ENCODE peak calls at places on chromosomes 5 and 9, in nine cellular contexts. E is neural progenitor cell; O is ovary; M is aorta; N is tibial nerve; B is lung; Y is effector memory CD4-positive, alpha-beta T cell; S is psoas muscle; D is A673. G is an unnamed sample.

GRCh38 chr9:6415266-6415665 is 2.3 kb downstream of the UHRF2 start:
- DNase-seq in N (no peak), Y (no peak), B (no peak), S (no peak), D (no peak), O (no peak), E (no peak), M (no peak), G (no peak)

GRCh38 chr5:129440424-129440823 is 19.7 kb upstream of the ADAMTS19 start:
- DNase-seq in D (no peak), S (no peak), B (no peak), O (no peak), E (no peak), M (no peak), Y (no peak), N (no peak), G (peak; percentile 64)

GRCh38 chr9:99109522-99109921 is 4.6 kb downstream of the TGFBR1 start:
- DNase-seq in D (no peak), M (no peak), Y (no peak), O (no peak), E (no peak), S (no peak), N (no peak), B (no peak), G (peak; percentile 56)

GRCh38 chr9:124024107-124024506 is 12.5 kb downstream of the LHX2 start:
- DNase-seq in S (no peak), N (no peak), E (no peak), Y (no peak), M (no peak), O (no peak), B (no peak), D (no peak), G (no peak)

GRCh38 chr5:138748630-138749081 is 4.6 kb upstream of the CTNNA1 start:
- DNase-seq in M (no peak), D (no peak), N (peak; percentile 30), B (no peak), E (no peak), Y (no peak), S (peak; percentile 44), O (no peak), G (no peak)

GRCh38 chr5:135747824-135748223 is 86.6 kb upstream of the SLC25A48 start:
- DNase-seq in D (no peak), N (no peak), M (no peak), O (no peak), E (no peak), Y (no peak), S (no peak), B (no peak), G (no peak)

GRCh38 chr9:126169736-126170135 is 156.9 kb upstream of the MVB12B start:
- DNase-seq in M (no peak), E (no peak), B (peak; percentile 22), N (no peak), S (no peak), O (no peak), Y (no peak), D (no peak), G (no peak)

GRCh38 chr5:40909233-40909632 is at the start of gene C7:
- DNase-seq in N (no peak), O (no peak), Y (no peak), M (no peak), D (peak; percentile 39), S (no peak), B (no peak), E (no peak), G (no peak)

GRCh38 chr9:88829276-88829675 is 162.0 kb upstream of the S1PR3 start:
- DNase-seq in B (no peak), E (no peak), Y (no peak), D (no peak), M (no peak), S (no peak), N (no peak), O (no peak), G (no peak)

DNA sequence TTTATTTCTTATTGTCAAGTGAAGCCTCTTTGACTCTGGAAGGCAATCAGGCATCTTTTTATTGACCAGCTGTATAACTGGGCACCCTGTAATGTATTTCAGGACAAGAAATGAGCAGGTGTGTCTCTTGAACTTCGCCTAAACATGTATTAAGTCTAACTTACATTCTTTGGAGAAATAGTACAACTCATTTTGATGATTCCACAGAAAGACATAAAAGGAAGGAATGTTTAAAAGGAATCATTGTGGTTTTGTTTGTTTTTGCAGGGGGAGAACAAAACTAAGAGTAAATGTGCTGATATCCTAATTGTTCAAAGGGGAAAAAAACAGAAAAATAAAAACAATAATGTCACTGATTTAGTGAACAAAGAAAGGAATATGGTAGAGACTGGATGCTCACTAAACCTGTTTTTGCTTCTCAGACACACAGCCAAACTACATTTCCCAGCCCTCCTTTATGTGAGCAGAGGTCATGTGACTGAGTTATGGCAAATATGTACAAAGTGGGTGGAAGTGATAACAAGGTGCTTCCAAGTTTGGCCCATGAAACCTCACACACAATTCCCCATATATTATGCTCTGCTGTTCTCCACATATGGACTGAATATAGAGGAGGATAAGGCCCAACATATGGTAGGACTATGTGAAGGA is 150.5 kb upstream of the ACOT12 start:
- DNase-seq in N (no peak), Y (no peak), E (no peak), B (no peak), O (no peak), M (no peak), S (no peak), D (no peak), G (peak; percentile 11)
- H3K9me3 ChIP-seq in N (no peaks in the 10 kb centered on the region), Y (no peaks in the 10 kb centered on the region), E (no peaks in the 10 kb centered on the region), B (no peaks in the 10 kb centered on the region), O (no peaks in the 10 kb centered on the region), M (no peaks in the 10 kb centered on the region), S (no peaks in the 10 kb centered on the region), D (peaks cover 4% of the 10 kb centered on the region), G (no peaks in the 10 kb centered on the region)

GRCh38 chr9:78605029-78605930 is 308.4 kb downstream of the PSAT1 start:
- DNase-seq in M (no peak), B (no peak), S (no peak), N (no peak), D (peak; percentile 7), E (peak; percentile 70), O (peak; percentile 16), Y (no peak), G (no peak)
- H3K27ac ChIP-seq in M (no peak overlapping the region), B (no peak overlapping the region), S (no peak overlapping the region), N (no peak overlapping the region), D (no peak overlapping the region), E (peak overlapping the region; percentile 88), O (no peak overlapping the region), Y (no peak overlapping the region), G (no peak overlapping the region)

DNA sequence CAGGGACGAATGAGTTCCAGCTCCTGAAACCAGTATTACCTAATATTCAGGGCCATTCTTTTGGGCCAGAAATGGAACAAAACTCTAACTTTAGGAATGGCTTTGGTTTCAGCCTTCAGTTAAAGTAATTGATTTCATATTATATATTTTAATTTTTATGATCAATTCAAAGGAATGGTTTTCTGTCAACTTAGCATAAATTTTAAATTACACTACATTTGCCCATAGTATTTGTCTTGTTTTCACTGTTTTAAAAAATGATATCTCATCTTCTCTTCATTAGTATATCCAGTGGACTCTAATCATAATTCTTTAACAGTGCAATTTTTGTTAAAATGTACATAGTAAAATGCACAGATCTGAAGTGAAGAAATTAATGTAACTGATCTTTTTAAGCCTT is 1.9 kb upstream of the PCDHB16 start:
- DNase-seq in S (no peak), Y (no peak), O (no peak), N (no peak), M (no peak), B (no peak), D (no peak), E (no peak), G (no peak)
- H3K9me3 ChIP-seq in S (peaks cover 13% of the 10 kb centered on the region), Y (no peaks in the 10 kb centered on the region), O (peaks cover 14% of the 10 kb centered on the region), N (peaks cover 2% of the 10 kb centered on the region), M (peaks cover 21% of the 10 kb centered on the region), B (peaks cover 36% of the 10 kb centered on the region), D (no peaks in the 10 kb centered on the region), E (no peaks in the 10 kb centered on the region), G (peaks cover 45% of the 10 kb centered on the region)

DNA sequence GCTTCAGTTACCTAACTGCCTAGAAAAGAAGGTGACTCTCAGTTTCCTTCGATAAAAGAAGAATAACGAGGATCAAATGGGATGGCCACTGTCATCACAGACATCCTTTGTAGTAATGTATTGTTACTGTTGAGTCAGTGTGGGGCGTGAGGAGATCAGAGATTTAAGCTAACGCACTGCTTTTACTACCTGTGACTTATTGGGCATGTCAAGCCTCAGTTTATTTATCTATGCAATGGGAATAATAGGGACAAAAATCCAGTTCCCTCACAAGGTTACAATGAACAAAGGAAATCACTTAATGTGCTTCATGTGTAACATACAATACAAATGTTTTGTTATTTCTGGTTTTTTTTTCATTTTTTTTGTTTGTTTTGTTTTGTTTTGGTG is 255 bp upstream of the TRPM6 start:
- DNase-seq in E (no peak), N (no peak), M (no peak), D (no peak), O (no peak), S (no peak), Y (no peak), B (no peak), G (no peak)
- H3K27ac ChIP-seq in E (no peak overlapping the region), N (peak overlapping the region; percentile 64), M (no peak overlapping the region), D (no peak overlapping the region), O (no peak overlapping the region), S (no peak overlapping the region), Y (no peak overlapping the region), B (no peak overlapping the region), G (no peak overlapping the region)

GRCh38 chr9:134728021-134728795 is 86.6 kb downstream of the COL5A1 start:
- DNase-seq in S (no peak), B (no peak), Y (no peak), D (no peak), E (no peak), N (no peak), M (no peak), O (no peak), G (no peak)

GRCh38 chr9:134731497-134732391 is 90.1 kb downstream of the COL5A1 start:
- DNase-seq in M (no peak), E (no peak), S (no peak), D (no peak), N (no peak), B (no peak), Y (no peak), O (no peak), G (no peak)

GRCh38 chr9:134728801-134729495 is 87.3 kb downstream of the COL5A1 start:
- DNase-seq in D (no peak), N (no peak), Y (no peak), M (peak; percentile 29), S (no peak), B (no peak), O (no peak), E (no peak), G (no peak)

GRCh38 chr9:134730761-134731496 is 89.3 kb downstream of the COL5A1 start:
- DNase-seq in B (no peak), M (no peak), E (no peak), N (no peak), S (no peak), Y (no peak), O (no peak), D (no peak), G (no peak)

DNA sequence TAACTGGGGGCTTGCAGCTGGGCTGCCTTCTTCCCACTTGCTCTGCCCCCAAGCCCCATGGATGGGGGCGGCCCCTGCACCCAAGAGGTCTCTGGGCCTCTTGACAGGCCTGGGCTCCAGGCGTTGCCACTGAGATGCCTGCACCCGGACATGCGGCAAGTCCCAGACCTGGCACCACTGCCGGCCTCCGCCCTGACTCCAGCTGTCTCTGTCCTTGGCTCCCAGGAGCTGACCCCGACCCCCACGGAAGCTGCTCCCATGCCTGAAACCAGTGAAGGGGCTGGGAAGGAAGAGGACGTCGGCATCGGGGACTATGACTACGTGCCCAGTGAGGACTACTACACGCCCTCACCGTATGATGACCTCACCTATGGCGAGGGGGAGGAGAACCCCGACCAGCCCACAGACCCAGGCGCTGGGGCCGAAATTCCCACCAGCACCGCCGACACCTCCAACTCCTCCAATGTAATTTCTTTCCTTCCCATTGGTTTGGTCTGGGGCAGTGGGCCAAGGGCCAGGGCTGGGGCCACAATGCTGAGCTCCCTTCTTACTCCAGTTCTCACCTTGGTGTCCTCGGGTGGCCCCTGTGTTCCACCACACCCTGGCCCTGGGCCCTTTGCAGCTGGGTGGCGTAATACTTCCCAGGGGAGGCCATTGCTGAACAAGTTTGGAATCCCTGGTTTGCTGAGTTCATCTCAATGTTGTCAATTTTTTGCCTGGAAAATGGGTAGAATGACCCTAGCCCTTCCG is 88.6 kb downstream of the COL5A1 start:
- DNase-seq in O (peak; percentile 48), E (no peak), S (peak; percentile 81), B (no peak), M (peak; percentile 47), Y (no peak), D (no peak), N (peak; percentile 69), G (no peak)
- H3K9me3 ChIP-seq in O (no peaks in the 10 kb centered on the region), E (no peaks in the 10 kb centered on the region), S (no peaks in the 10 kb centered on the region), B (no peaks in the 10 kb centered on the region), M (no peaks in the 10 kb centered on the region), Y (no peaks in the 10 kb centered on the region), D (no peaks in the 10 kb centered on the region), N (no peaks in the 10 kb centered on the region), G (no peaks in the 10 kb centered on the region)

G was measured in body of pancreas.